ENCODE peak calls at places on chromosomes 11 and 22, in five cellular contexts. One of them, this sample, is unnamed.

GRCh38 chr11:119473901-119474681 is 51.1 kb upstream of the THY1 start:
- DNase-seq in A549: no peak
- DNase-seq in stomach: no peak
- DNase-seq in CD8-positive, alpha-beta memory T cell: no peak
- DNase-seq in GM23248: no peak
- DNase-seq in this sample: no peak

GRCh38 chr11:125108469-125108868 is 3.0 kb downstream of the TMEM218 start:
- DNase-seq in A549: no peak
- DNase-seq in stomach: no peak
- DNase-seq in CD8-positive, alpha-beta memory T cell: no peak
- DNase-seq in GM23248: no peak
- DNase-seq in this sample: no peak

GRCh38 chr22:48889209-48889830 is 938.4 kb downstream of the BRD1 start:
- DNase-seq in A549: no peak
- DNase-seq in stomach: no peak
- DNase-seq in CD8-positive, alpha-beta memory T cell: no peak
- DNase-seq in GM23248: no peak
- DNase-seq in this sample: no peak

GRCh38 chr11:13781153-13781552 is 112.7 kb downstream of the FAR1 start:
- DNase-seq in A549: no peak
- DNase-seq in stomach: no peak
- DNase-seq in CD8-positive, alpha-beta memory T cell: no peak
- DNase-seq in GM23248: no peak
- DNase-seq in this sample: no peak

GRCh38 chr22:36536717-36537116 is 7.8 kb upstream of the EIF3D start:
- DNase-seq in A549: no peak
- DNase-seq in stomach: no peak
- DNase-seq in CD8-positive, alpha-beta memory T cell: no peak
- DNase-seq in GM23248: no peak
- DNase-seq in this sample: no peak

GRCh38 chr11:69316941-69317340 is 23.0 kb downstream of the MYEOV start:
- DNase-seq in A549: no peak
- DNase-seq in stomach: no peak
- DNase-seq in CD8-positive, alpha-beta memory T cell: no peak
- DNase-seq in GM23248: no peak
- DNase-seq in this sample: no peak

GRCh38 chr11:47847892-47848635 is at the start of gene NUP160:
- DNase-seq in A549: peak; percentile 79
- DNase-seq in stomach: peak; percentile 90
- DNase-seq in CD8-positive, alpha-beta memory T cell: peak; percentile 81
- DNase-seq in GM23248: peak; percentile 82
- DNase-seq in this sample: peak; percentile 85

GRCh38 chr11:117366183-117366582 is 38.5 kb downstream of the CEP164 start:
- DNase-seq in A549: no peak
- DNase-seq in stomach: no peak
- DNase-seq in CD8-positive, alpha-beta memory T cell: no peak
- DNase-seq in GM23248: no peak
- DNase-seq in this sample: no peak

GRCh38 chr11:76025068-76025467 is 181.2 kb downstream of the WNT11 start:
- DNase-seq in A549: no peak
- DNase-seq in stomach: no peak
- DNase-seq in CD8-positive, alpha-beta memory T cell: no peak
- DNase-seq in GM23248: peak; percentile 66
- DNase-seq in this sample: peak; percentile 77

GRCh38 chr11:130527648-130528300 is 79.3 kb downstream of the ADAMTS15 start:
- DNase-seq in A549: no peak
- DNase-seq in stomach: no peak
- DNase-seq in CD8-positive, alpha-beta memory T cell: no peak
- DNase-seq in GM23248: no peak
- DNase-seq in this sample: peak; percentile 36

GRCh38 chr11:20055312-20055711 is 105.0 kb downstream of the DBX1 start:
- DNase-seq in A549: no peak
- DNase-seq in stomach: no peak
- DNase-seq in CD8-positive, alpha-beta memory T cell: no peak
- DNase-seq in GM23248: no peak
- DNase-seq in this sample: peak; percentile 41

GRCh38 chr11:132137981-132138313 is 767.5 kb downstream of the NTM start:
- DNase-seq in A549: no peak
- DNase-seq in stomach: no peak
- DNase-seq in CD8-positive, alpha-beta memory T cell: no peak
- DNase-seq in GM23248: no peak
- DNase-seq in this sample: no peak

GRCh38 chr11:134482865-134483264 is 70.8 kb upstream of the B3GAT1 start:
- DNase-seq in A549: no peak
- DNase-seq in stomach: no peak
- DNase-seq in CD8-positive, alpha-beta memory T cell: no peak
- DNase-seq in GM23248: no peak
- DNase-seq in this sample: no peak

GRCh38 chr11:2928605-2929510 is at the start of gene PHLDA2:
- DNase-seq in A549: peak; percentile 64
- DNase-seq in stomach: peak; percentile 71
- DNase-seq in CD8-positive, alpha-beta memory T cell: peak; percentile 44
- DNase-seq in GM23248: peak; percentile 92
- DNase-seq in this sample: peak; percentile 72

GRCh38 chr11:131025421-131026126 is 109.3 kb upstream of the SNX19 start:
- DNase-seq in A549: no peak
- DNase-seq in stomach: no peak
- DNase-seq in CD8-positive, alpha-beta memory T cell: no peak
- DNase-seq in GM23248: no peak
- DNase-seq in this sample: no peak

GRCh38 chr11:99683933-99684332 is 663.2 kb downstream of the CNTN5 start:
- DNase-seq in A549: no peak
- DNase-seq in stomach: no peak
- DNase-seq in CD8-positive, alpha-beta memory T cell: no peak
- DNase-seq in GM23248: no peak
- DNase-seq in this sample: no peak
- H3K4me3 ChIP-seq in A549: no peak overlapping the region
- H3K4me3 ChIP-seq in stomach: no peak overlapping the region
- H3K4me3 ChIP-seq in CD8-positive, alpha-beta memory T cell: no peak overlapping the region
- H3K4me3 ChIP-seq in GM23248: no peak overlapping the region
- H3K4me3 ChIP-seq in this sample: no peak overlapping the region

GRCh38 chr22:34489861-34490260 is 569.6 kb upstream of the LARGE1 start:
- DNase-seq in A549: no peak
- DNase-seq in stomach: no peak
- DNase-seq in CD8-positive, alpha-beta memory T cell: no peak
- DNase-seq in GM23248: no peak
- DNase-seq in this sample: no peak
- H3K4me3 ChIP-seq in A549: no peak overlapping the region
- H3K4me3 ChIP-seq in stomach: no peak overlapping the region
- H3K4me3 ChIP-seq in CD8-positive, alpha-beta memory T cell: no peak overlapping the region
- H3K4me3 ChIP-seq in GM23248: no peak overlapping the region
- H3K4me3 ChIP-seq in this sample: no peak overlapping the region

GRCh38 chr22:43201486-43202219 is 14.7 kb upstream of the TTLL12 start:
- DNase-seq in A549: no peak
- DNase-seq in stomach: no peak
- DNase-seq in CD8-positive, alpha-beta memory T cell: no peak
- DNase-seq in GM23248: no peak
- DNase-seq in this sample: no peak
- H3K4me3 ChIP-seq in A549: no peak overlapping the region
- H3K4me3 ChIP-seq in stomach: no peak overlapping the region
- H3K4me3 ChIP-seq in CD8-positive, alpha-beta memory T cell: no peak overlapping the region
- H3K4me3 ChIP-seq in GM23248: no peak overlapping the region
- H3K4me3 ChIP-seq in this sample: no peak overlapping the region

GRCh38 chr11:66265531-66266377 is 2.7 kb upstream of the RAB1B start:
- DNase-seq in A549: no peak
- DNase-seq in stomach: no peak
- DNase-seq in CD8-positive, alpha-beta memory T cell: no peak
- DNase-seq in GM23248: no peak
- DNase-seq in this sample: no peak

GRCh38 chr11:66267039-66267378 is 1.4 kb upstream of the RAB1B start:
- DNase-seq in A549: no peak
- DNase-seq in stomach: no peak
- DNase-seq in CD8-positive, alpha-beta memory T cell: no peak
- DNase-seq in GM23248: no peak
- DNase-seq in this sample: no peak

GRCh38 chr11:66267379-66268209 is 845 bp upstream of the RAB1B start:
- DNase-seq in A549: peak; percentile 73
- DNase-seq in stomach: peak; percentile 89
- DNase-seq in CD8-positive, alpha-beta memory T cell: peak; percentile 79
- DNase-seq in GM23248: peak; percentile 90
- DNase-seq in this sample: peak; percentile 95

GRCh38 chr11:66264893-66265292 is 3.5 kb upstream of the RAB1B start:
- DNase-seq in A549: no peak
- DNase-seq in stomach: peak; percentile 36
- DNase-seq in CD8-positive, alpha-beta memory T cell: no peak
- DNase-seq in GM23248: peak; percentile 25
- DNase-seq in this sample: peak; percentile 24

GRCh38 chr11:66266378-66267038 is 1.9 kb upstream of the RAB1B start:
- DNase-seq in A549: no peak
- DNase-seq in stomach: no peak
- DNase-seq in CD8-positive, alpha-beta memory T cell: no peak
- DNase-seq in GM23248: no peak
- DNase-seq in this sample: no peak
- H3K4me3 ChIP-seq in A549: no peak overlapping the region
- H3K4me3 ChIP-seq in stomach: peak overlapping the region; percentile 81
- H3K4me3 ChIP-seq in CD8-positive, alpha-beta memory T cell: no peak overlapping the region
- H3K4me3 ChIP-seq in GM23248: peak overlapping the region; percentile 96
- H3K4me3 ChIP-seq in this sample: peak overlapping the region; percentile 93

GRCh38 chr22:41916745-41917358 is 2.0 kb upstream of the SHISA8 start:
- DNase-seq in A549: no peak
- DNase-seq in stomach: no peak
- DNase-seq in CD8-positive, alpha-beta memory T cell: no peak
- DNase-seq in GM23248: no peak
- DNase-seq in this sample: no peak

GRCh38 chr22:41917375-41917905 is 2.6 kb upstream of the SHISA8 start:
- DNase-seq in A549: no peak
- DNase-seq in stomach: no peak
- DNase-seq in CD8-positive, alpha-beta memory T cell: no peak
- DNase-seq in GM23248: no peak
- DNase-seq in this sample: no peak

GRCh38 chr22:41920271-41920976 is 5.5 kb upstream of the SHISA8 start:
- DNase-seq in A549: no peak
- DNase-seq in stomach: no peak
- DNase-seq in CD8-positive, alpha-beta memory T cell: no peak
- DNase-seq in GM23248: no peak
- DNase-seq in this sample: no peak

GRCh38 chr22:41917906-41918791 is 3.3 kb upstream of the SHISA8 start:
- DNase-seq in A549: no peak
- DNase-seq in stomach: peak; percentile 58
- DNase-seq in CD8-positive, alpha-beta memory T cell: no peak
- DNase-seq in GM23248: peak; percentile 37
- DNase-seq in this sample: no peak

GRCh38 chr22:41919357-41920224 is 4.7 kb upstream of the SHISA8 start:
- DNase-seq in A549: no peak
- DNase-seq in stomach: peak; percentile 70
- DNase-seq in CD8-positive, alpha-beta memory T cell: peak; percentile 35
- DNase-seq in GM23248: peak; percentile 62
- DNase-seq in this sample: peak; percentile 35
- H3K4me3 ChIP-seq in A549: no peak overlapping the region
- H3K4me3 ChIP-seq in stomach: peak overlapping the region; percentile 55
- H3K4me3 ChIP-seq in CD8-positive, alpha-beta memory T cell: peak overlapping the region; percentile 67
- H3K4me3 ChIP-seq in GM23248: peak overlapping the region; percentile 64
- H3K4me3 ChIP-seq in this sample: peak overlapping the region; percentile 66

GRCh38 chr11:3990406-3990805 is 104.2 kb upstream of the RRM1 start:
- DNase-seq in A549: no peak
- DNase-seq in stomach: no peak
- DNase-seq in CD8-positive, alpha-beta memory T cell: no peak
- DNase-seq in GM23248: no peak
- DNase-seq in this sample: no peak
- H3K4me3 ChIP-seq in A549: no peak overlapping the region
- H3K4me3 ChIP-seq in stomach: no peak overlapping the region
- H3K4me3 ChIP-seq in CD8-positive, alpha-beta memory T cell: peak overlapping the region; percentile 9
- H3K4me3 ChIP-seq in GM23248: no peak overlapping the region
- H3K4me3 ChIP-seq in this sample: no peak overlapping the region

GRCh38 chr11:64713031-64713780 is 9.8 kb downstream of the NRXN2 start:
- DNase-seq in A549: no peak
- DNase-seq in stomach: peak; percentile 46
- DNase-seq in CD8-positive, alpha-beta memory T cell: no peak
- DNase-seq in GM23248: peak; percentile 56
- DNase-seq in this sample: peak; percentile 68
- H3K4me3 ChIP-seq in A549: peak overlapping the region; percentile 33
- H3K4me3 ChIP-seq in stomach: peak overlapping the region; percentile 22
- H3K4me3 ChIP-seq in CD8-positive, alpha-beta memory T cell: no peak overlapping the region
- H3K4me3 ChIP-seq in GM23248: no peak overlapping the region
- H3K4me3 ChIP-seq in this sample: no peak overlapping the region

This sample was measured in adipocyte.